ENCODE peak calls at places on chromosomes 12 and 14, in seven cellular contexts. S is CD4-positive, alpha-beta memory T cell; P is IMR-90; A is fibroblast of lung; M is lower lobe of right lung; R is CD8-positive, alpha-beta memory T cell; L is neural progenitor cell. V is an unnamed sample.

GRCh38 chr12:131333621-131334440 is 377.1 kb upstream of the SFSWAP start:
- DNase-seq in R (no peak), L (no peak), A (no peak), P (no peak), M (no peak), S (no peak), V (no peak)

GRCh38 chr12:114944736-114945135 is 260.8 kb upstream of the TBX3 start:
- DNase-seq in M (no peak), A (no peak), L (no peak), R (no peak), S (no peak), P (no peak), V (no peak)

GRCh38 chr14:89325959-89326358 is 91.1 kb downstream of the FOXN3 start:
- DNase-seq in A (no peak), R (no peak), L (no peak), P (no peak), S (no peak), M (no peak), V (no peak)

GRCh38 chr12:11652351-11653040 is 3.0 kb downstream of the ETV6 start:
- DNase-seq in R (no peak), L (peak; percentile 18), A (peak; percentile 57), M (peak; percentile 63), P (peak; percentile 67), S (no peak), V (no peak)

GRCh38 chr12:2083561-2083960 is 30.8 kb downstream of the CACNA1C start:
- DNase-seq in L (no peak), P (no peak), R (no peak), A (no peak), S (no peak), M (no peak), V (no peak)

GRCh38 chr14:66379116-66379515 is 107.1 kb upstream of the CCDC196 start:
- DNase-seq in M (no peak), A (no peak), L (peak; percentile 19), R (no peak), S (no peak), P (no peak), V (no peak)

GRCh38 chr12:113135178-113136127 is at the start of gene RASAL1:
- DNase-seq in A (no peak), S (peak; percentile 67), M (peak; percentile 46), L (peak; percentile 84), R (peak; percentile 68), P (no peak), V (peak; percentile 87)

GRCh38 chr12:80848858-80849257 is 88.9 kb downstream of the LIN7A start:
- DNase-seq in R (no peak), A (no peak), P (no peak), M (no peak), L (no peak), S (no peak), V (no peak)

GRCh38 chr14:102848830-102849521 is 71.7 kb downstream of the TRAF3 start:
- DNase-seq in M (no peak), L (no peak), S (no peak), A (peak; percentile 52), P (no peak), R (no peak), V (peak; percentile 54)

GRCh38 chr12:132222096-132222807 is 78.0 kb downstream of the NOC4L start:
- DNase-seq in L (peak; percentile 55), A (no peak), S (peak; percentile 52), R (no peak), P (peak; percentile 2), M (peak; percentile 52), V (no peak)

GRCh38 chr12:124109760-124110159 is 136.7 kb downstream of the ZNF664 start:
- DNase-seq in A (peak; percentile 17), P (peak; percentile 5), L (peak; percentile 43), M (no peak), S (peak; percentile 2), R (no peak), V (no peak)

GRCh38 chr14:89973234-89973823 is 17.6 kb downstream of the TDP1 start:
- DNase-seq in P (peak; percentile 69), L (peak; percentile 80), R (peak; percentile 10), S (peak; percentile 37), M (peak; percentile 62), A (peak; percentile 72), V (peak; percentile 76)

GRCh38 chr14:60622920-60623263 is 26.4 kb downstream of the SIX1 start:
- DNase-seq in S (no peak), L (no peak), M (no peak), R (no peak), A (peak; percentile 87), P (peak; percentile 70), V (no peak)

GRCh38 chr12:22083167-22083566 is 37.1 kb downstream of the CMAS start:
- DNase-seq in S (peak; percentile 54), A (peak; percentile 70), P (peak; percentile 35), L (no peak), M (no peak), R (peak; percentile 5), V (no peak)

GRCh38 chr14:51521764-51522163 is 129.9 kb upstream of the FRMD6 start:
- DNase-seq in R (no peak), M (no peak), P (peak; percentile 91), L (no peak), S (no peak), A (peak; percentile 90), V (no peak)

GRCh38 chr12:7128681-7129593 is at the start of gene RBP5:
- DNase-seq in R (no peak), P (no peak), M (no peak), L (no peak), S (no peak), A (no peak), V (no peak)

GRCh38 chr12:128083132-128083729 is 183.7 kb upstream of the TMEM132C start:
- DNase-seq in P (no peak), R (no peak), L (no peak), S (no peak), M (no peak), A (no peak), V (no peak)

GRCh38 chr12:52364901-52365489 is 2.3 kb downstream of the KRT85 start:
- DNase-seq in M (no peak), R (no peak), L (no peak), P (no peak), S (no peak), A (no peak), V (no peak)

GRCh38 chr12:13173012-13173441 is 23.5 kb upstream of the EMP1 start:
- DNase-seq in S (no peak), M (no peak), P (peak; percentile 75), A (peak; percentile 91), L (no peak), R (no peak), V (no peak)

GRCh38 chr12:98814254-98814653 is 169.2 kb downstream of the APAF1 start:
- DNase-seq in P (no peak), S (no peak), M (no peak), R (no peak), A (no peak), L (no peak), V (no peak)

GRCh38 chr12:13981296-13981962 is at the start of gene GRIN2B:
- DNase-seq in S (no peak), L (peak; percentile 58), R (no peak), P (no peak), M (no peak), A (no peak), V (peak; percentile 46)

GRCh38 chr12:93565760-93566159 is 6.7 kb upstream of the SOCS2 start:
- DNase-seq in P (no peak), M (no peak), A (no peak), S (no peak), L (no peak), R (no peak), V (no peak)

GRCh38 chr14:67690011-67690410 is 5.6 kb downstream of the RDH11 start:
- DNase-seq in P (no peak), R (no peak), S (no peak), L (no peak), A (no peak), M (no peak), V (no peak)

GRCh38 chr14:84064296-84064695 is 1465.6 kb upstream of the FLRT2 start:
- DNase-seq in M (no peak), P (no peak), S (no peak), A (no peak), R (no peak), L (no peak), V (no peak)

GRCh38 chr14:52447236-52447635 is 105.1 kb downstream of the TXNDC16 start:
- DNase-seq in P (no peak), L (no peak), A (no peak), S (no peak), M (no peak), R (no peak), V (no peak)

GRCh38 chr14:68637106-68638021 is 155.5 kb downstream of the ZFP36L1 start:
- DNase-seq in A (peak; percentile 62), L (no peak), P (peak; percentile 58), R (no peak), M (no peak), S (no peak), V (no peak)

GRCh38 chr12:57852195-57852594 is 5.7 kb upstream of the CTDSP2 start:
- DNase-seq in S (no peak), P (no peak), A (no peak), R (no peak), L (no peak), M (no peak), V (no peak)

DNA sequence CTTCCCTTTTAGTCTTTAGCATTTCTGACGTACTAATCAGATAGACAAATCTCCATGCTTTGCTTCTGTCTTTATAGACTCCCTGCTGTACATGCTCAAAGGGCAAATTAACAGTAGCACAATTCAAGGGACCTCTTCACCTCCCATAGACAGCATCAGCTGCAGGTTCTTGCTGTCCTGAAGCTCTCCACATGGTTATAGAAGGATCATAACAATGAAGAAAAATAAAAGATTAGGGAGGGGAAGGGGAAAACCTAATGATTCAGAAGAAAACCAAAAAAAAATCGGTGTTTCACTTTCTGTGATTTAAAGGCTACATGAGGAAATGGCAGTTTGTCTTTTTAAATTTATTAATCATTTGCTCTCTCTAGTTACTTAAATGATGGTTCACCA is 155.5 kb downstream of the PTCSC3 start:
- DNase-seq in M (no peak), S (no peak), R (no peak), A (no peak), P (no peak), L (peak; percentile 44), V (no peak)
- H3K27ac ChIP-seq in M (no peak overlapping the region), S (no peak overlapping the region), R (no peak overlapping the region), A (no peak overlapping the region), P (no peak overlapping the region), L (peak overlapping the region; percentile 90), V (no peak overlapping the region)

GRCh38 chr14:20970647-20970982 is 15.3 kb downstream of the RNASE2 start:
- DNase-seq in L (no peak), S (no peak), R (no peak), M (no peak), A (no peak), P (no peak), V (no peak)
- H3K4me3 ChIP-seq in L (peak overlapping the region; percentile 67), S (peak overlapping the region; percentile 79), R (peak overlapping the region; percentile 91), M (peak overlapping the region; percentile 72), A (peak overlapping the region; percentile 74), P (peak overlapping the region; percentile 34), V (peak overlapping the region; percentile 78)

GRCh38 chr12:27511031-27511722 is 12.8 kb upstream of the PPFIBP1 start:
- DNase-seq in M (no peak), A (peak; percentile 79), P (peak; percentile 72), L (no peak), S (no peak), R (no peak), V (no peak)
- H3K27ac ChIP-seq in M (no peak overlapping the region), A (no peak overlapping the region), P (no peak overlapping the region), L (no peak overlapping the region), S (no peak overlapping the region), R (no peak overlapping the region), V (no peak overlapping the region)

DNA sequence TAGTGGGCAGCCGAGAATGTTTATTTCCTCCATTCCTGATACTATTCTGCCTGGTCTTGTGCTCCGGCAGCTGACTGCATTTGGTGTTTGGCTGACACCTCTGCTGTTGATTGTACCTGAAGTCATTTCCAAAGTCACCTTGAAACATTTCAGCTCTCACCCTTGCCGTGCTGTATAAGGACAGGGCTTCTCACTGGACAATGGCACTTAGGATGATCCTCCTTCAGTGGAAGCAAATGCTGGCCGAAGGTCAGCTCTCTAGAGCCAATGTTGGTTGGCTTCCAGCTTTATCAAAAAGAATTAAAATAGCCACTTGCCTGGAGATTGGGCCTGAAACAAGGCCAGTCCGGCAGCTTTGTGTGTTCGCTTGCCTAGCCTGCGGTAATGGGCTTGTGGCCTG is 44.0 kb downstream of the ACACB start:
- DNase-seq in R (no peak), P (no peak), A (no peak), L (no peak), S (no peak), M (no peak), V (no peak)
- H3K4me3 ChIP-seq in R (no peak overlapping the region), P (no peak overlapping the region), A (no peak overlapping the region), L (no peak overlapping the region), S (no peak overlapping the region), M (no peak overlapping the region), V (no peak overlapping the region)

V was measured in WERI-Rb-1.